ENCODE peak calls at places on chromosomes 4 and X, in four cellular contexts. One of them, this sample, is unnamed.

GRCh38 chrX:10986616-10987015 is 124.5 kb upstream of the HCCS start:
- DNase-seq in HFF-Myc: no peak
- DNase-seq in retinal pigment epithelial cell: no peak
- DNase-seq in stomach: no peak
- DNase-seq in this sample: no peak

GRCh38 chrX:43333543-43333942 is 322.6 kb upstream of the MAOA start:
- DNase-seq in stomach: no peak
- DNase-seq in retinal pigment epithelial cell: no peak
- DNase-seq in HFF-Myc: no peak
- DNase-seq in this sample: no peak

GRCh38 chr4:172776203-172776896 is 392.3 kb upstream of the GALNT7 start:
- DNase-seq in HFF-Myc: no peak
- DNase-seq in retinal pigment epithelial cell: no peak
- DNase-seq in stomach: no peak
- DNase-seq in this sample: no peak

GRCh38 chr4:183875251-183875825 is 29.8 kb upstream of the STOX2 start:
- DNase-seq in retinal pigment epithelial cell: no peak
- DNase-seq in stomach: no peak
- DNase-seq in HFF-Myc: no peak
- DNase-seq in this sample: no peak

GRCh38 chr4:32219306-32220075 is 1499.3 kb downstream of the PCDH7 start:
- DNase-seq in retinal pigment epithelial cell: no peak
- DNase-seq in HFF-Myc: no peak
- DNase-seq in stomach: no peak
- DNase-seq in this sample: no peak

GRCh38 chr4:182809417-182810102 is 107.6 kb downstream of the DCTD start:
- DNase-seq in retinal pigment epithelial cell: no peak
- DNase-seq in stomach: no peak
- DNase-seq in HFF-Myc: no peak
- DNase-seq in this sample: no peak

GRCh38 chrX:1592128-1592862 is 891 bp downstream of the AKAP17A start:
- DNase-seq in retinal pigment epithelial cell: no peak
- DNase-seq in HFF-Myc: no peak
- DNase-seq in stomach: peak
- DNase-seq in this sample: no peak

GRCh38 chr4:164550989-164551712 is 202.8 kb upstream of the SMIM31 start:
- DNase-seq in stomach: no peak
- DNase-seq in HFF-Myc: no peak
- DNase-seq in retinal pigment epithelial cell: no peak
- DNase-seq in this sample: no peak

GRCh38 chr4:23364167-23364566 is 525.7 kb downstream of the PPARGC1A start:
- DNase-seq in stomach: no peak
- DNase-seq in retinal pigment epithelial cell: no peak
- DNase-seq in HFF-Myc: no peak
- DNase-seq in this sample: no peak

GRCh38 chrX:41921492-41922124 is 1.7 kb downstream of the CASK start:
- DNase-seq in stomach: no peak
- DNase-seq in retinal pigment epithelial cell: no peak
- DNase-seq in HFF-Myc: no peak
- DNase-seq in this sample: no peak

GRCh38 chrX:9379697-9380551 is 84.9 kb upstream of the TBL1X start:
- DNase-seq in stomach: no peak
- DNase-seq in retinal pigment epithelial cell: no peak
- DNase-seq in HFF-Myc: peak
- DNase-seq in this sample: no peak

GRCh38 chrX:112687189-112687691 is 7.5 kb upstream of the LHFPL1 start:
- DNase-seq in retinal pigment epithelial cell: no peak
- DNase-seq in stomach: no peak
- DNase-seq in HFF-Myc: no peak
- DNase-seq in this sample: no peak

GRCh38 chr4:47049347-47049746 is 18.0 kb downstream of the GABRB1 start:
- DNase-seq in stomach: no peak
- DNase-seq in HFF-Myc: no peak
- DNase-seq in retinal pigment epithelial cell: no peak
- DNase-seq in this sample: no peak

GRCh38 chrX:68462653-68463052 is 29.4 kb upstream of the OPHN1 start:
- DNase-seq in stomach: no peak
- DNase-seq in HFF-Myc: peak
- DNase-seq in retinal pigment epithelial cell: no peak
- DNase-seq in this sample: no peak

GRCh38 chr4:8046925-8047541 is 107.4 kb upstream of the AFAP1 start:
- DNase-seq in stomach: no peak
- DNase-seq in HFF-Myc: no peak
- DNase-seq in retinal pigment epithelial cell: no peak
- DNase-seq in this sample: no peak

GRCh38 chrX:140502491-140503229 is 2.2 kb downstream of the SOX3 start:
- DNase-seq in retinal pigment epithelial cell: no peak
- DNase-seq in HFF-Myc: no peak
- DNase-seq in stomach: no peak
- DNase-seq in this sample: no peak

GRCh38 chrX:103687073-103687695 is 685 bp upstream of the MORF4L2 start:
- DNase-seq in stomach: peak
- DNase-seq in HFF-Myc: no peak
- DNase-seq in retinal pigment epithelial cell: peak
- DNase-seq in this sample: no peak

GRCh38 chrX:55907968-55908607 is 190.5 kb downstream of the RRAGB start:
- DNase-seq in HFF-Myc: no peak
- DNase-seq in retinal pigment epithelial cell: no peak
- DNase-seq in stomach: peak
- DNase-seq in this sample: no peak

GRCh38 chr4:85406185-85406584 is 68.8 kb upstream of the ARHGAP24 start:
- DNase-seq in stomach: no peak
- DNase-seq in HFF-Myc: no peak
- DNase-seq in retinal pigment epithelial cell: no peak
- DNase-seq in this sample: no peak

GRCh38 chr4:83075696-83076095 is 38.8 kb downstream of the PLAC8 start:
- DNase-seq in HFF-Myc: peak
- DNase-seq in retinal pigment epithelial cell: peak
- DNase-seq in stomach: no peak
- DNase-seq in this sample: peak

GRCh38 chrX:141142946-141143345 is 34.0 kb downstream of the LDOC1 start:
- DNase-seq in retinal pigment epithelial cell: no peak
- DNase-seq in HFF-Myc: peak
- DNase-seq in stomach: no peak
- DNase-seq in this sample: no peak

DNA sequence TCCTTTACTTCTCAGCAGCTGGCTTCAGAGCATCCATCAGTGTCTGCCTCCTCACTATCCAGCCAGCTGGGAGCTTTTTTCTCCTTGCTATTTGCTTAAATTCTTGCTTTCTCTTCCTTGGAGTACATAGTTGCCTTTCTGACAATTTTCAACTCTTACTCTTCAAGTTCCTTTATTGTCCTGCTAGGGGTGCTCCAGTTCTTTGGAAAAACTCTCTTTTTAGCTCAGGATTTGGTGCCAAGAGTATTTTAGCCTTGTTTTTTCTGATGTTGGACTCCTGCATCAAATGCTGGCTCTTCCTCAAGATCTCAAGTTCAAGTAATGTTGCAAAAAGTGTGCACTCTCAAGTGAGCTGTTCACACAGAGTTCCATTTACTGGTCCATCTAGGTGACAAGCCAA is 126.4 kb downstream of the KDR start:
- DNase-seq in stomach: no peak
- DNase-seq in HFF-Myc: no peak
- DNase-seq in retinal pigment epithelial cell: peak
- DNase-seq in this sample: no peak
- TF ChIP-seq CTCF in stomach: peak
- TF ChIP-seq CTCF in HFF-Myc: no peak
- TF ChIP-seq CTCF in retinal pigment epithelial cell: peak
- TF ChIP-seq CTCF in this sample: peak

GRCh38 chrX:135981662-135982061 is 3.6 kb upstream of the SLC9A6 start:
- DNase-seq in stomach: no peak
- DNase-seq in retinal pigment epithelial cell: no peak
- DNase-seq in HFF-Myc: no peak
- DNase-seq in this sample: no peak

GRCh38 chrX:135985974-135986312 is 708 bp downstream of the SLC9A6 start:
- DNase-seq in retinal pigment epithelial cell: no peak
- DNase-seq in HFF-Myc: no peak
- DNase-seq in stomach: no peak
- DNase-seq in this sample: no peak

GRCh38 chrX:135982860-135983259 is 2.4 kb upstream of the SLC9A6 start:
- DNase-seq in HFF-Myc: no peak
- DNase-seq in stomach: no peak
- DNase-seq in retinal pigment epithelial cell: no peak
- DNase-seq in this sample: no peak

GRCh38 chrX:135985123-135985973 is at the start of gene SLC9A6:
- DNase-seq in retinal pigment epithelial cell: no peak
- DNase-seq in HFF-Myc: no peak
- DNase-seq in stomach: peak
- DNase-seq in this sample: no peak

DNA sequence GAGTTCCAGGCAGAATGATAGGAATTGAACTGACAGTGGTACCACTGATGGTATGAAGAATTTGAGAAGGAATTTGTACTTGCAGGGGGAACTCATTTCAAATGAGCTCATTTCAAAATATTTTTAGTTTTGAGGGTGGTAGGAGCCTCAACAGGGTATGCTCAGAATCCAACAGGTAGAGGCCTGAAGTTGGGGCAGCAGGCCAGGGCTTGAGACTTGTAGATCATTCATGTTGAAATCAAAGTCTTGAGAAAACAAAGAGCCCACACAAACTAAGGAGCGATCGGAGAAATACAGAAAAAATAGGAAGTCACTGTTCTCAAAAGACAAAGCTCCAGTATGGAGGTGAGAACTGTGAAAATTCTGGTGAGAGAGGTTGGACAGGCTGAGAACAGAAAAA is 1.0 kb upstream of the SLC9A6 start:
- DNase-seq in HFF-Myc: no peak
- DNase-seq in stomach: no peak
- DNase-seq in retinal pigment epithelial cell: no peak
- DNase-seq in this sample: no peak
- H3K4me3 ChIP-seq in HFF-Myc: no peak
- H3K4me3 ChIP-seq in stomach: peak
- H3K4me3 ChIP-seq in retinal pigment epithelial cell: no peak
- H3K4me3 ChIP-seq in this sample: peak

DNA sequence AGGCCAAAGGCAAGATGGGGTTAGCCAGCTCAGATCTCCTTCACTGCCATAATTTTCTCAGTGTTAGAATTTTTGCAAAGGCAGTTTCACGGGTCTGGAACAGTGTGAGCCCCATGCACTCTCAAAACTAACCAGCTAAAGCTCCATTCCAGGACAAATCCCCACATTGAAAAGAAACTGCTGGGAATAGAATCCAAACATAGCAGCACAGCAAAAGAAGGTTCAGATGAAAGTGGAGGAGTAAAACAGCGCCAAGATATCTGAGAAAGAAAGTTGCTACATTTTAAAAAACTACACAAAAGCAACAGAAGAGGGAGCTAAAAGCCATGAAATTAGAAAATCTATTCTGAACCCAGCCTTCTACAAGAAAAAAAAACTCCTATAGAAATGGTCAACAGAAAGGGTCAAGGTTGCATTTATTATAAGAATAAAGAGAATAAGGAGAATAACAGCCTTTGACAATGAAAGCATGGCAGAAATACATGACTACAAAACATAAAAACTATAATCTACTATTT is 39.6 kb upstream of the SLC7A3 start:
- DNase-seq in HFF-Myc: no peak
- DNase-seq in retinal pigment epithelial cell: no peak
- DNase-seq in stomach: no peak
- DNase-seq in this sample: no peak
- TF ChIP-seq CTCF in HFF-Myc: no peak
- TF ChIP-seq CTCF in retinal pigment epithelial cell: peak
- TF ChIP-seq CTCF in stomach: no peak
- TF ChIP-seq CTCF in this sample: peak

GRCh38 chr4:16070203-16070602 is 13.6 kb downstream of the PROM1 start:
- DNase-seq in stomach: no peak
- DNase-seq in HFF-Myc: no peak
- DNase-seq in retinal pigment epithelial cell: no peak
- DNase-seq in this sample: no peak
- H3K4me3 ChIP-seq in stomach: no peak
- H3K4me3 ChIP-seq in HFF-Myc: no peak
- H3K4me3 ChIP-seq in retinal pigment epithelial cell: no peak
- H3K4me3 ChIP-seq in this sample: no peak

GRCh38 chr4:81736324-81736723 is 264.6 kb upstream of the RASGEF1B start:
- DNase-seq in stomach: no peak
- DNase-seq in HFF-Myc: no peak
- DNase-seq in retinal pigment epithelial cell: no peak
- DNase-seq in this sample: no peak
- TF ChIP-seq CTCF in stomach: no peak
- TF ChIP-seq CTCF in HFF-Myc: no peak
- TF ChIP-seq CTCF in retinal pigment epithelial cell: no peak
- TF ChIP-seq CTCF in this sample: no peak

GRCh38 chr4:145177511-145177905 is 2.9 kb downstream of the OTUD4 start:
- DNase-seq in stomach: no peak
- DNase-seq in retinal pigment epithelial cell: no peak
- DNase-seq in HFF-Myc: no peak
- DNase-seq in this sample: no peak
- H3K4me3 ChIP-seq in stomach: peak
- H3K4me3 ChIP-seq in retinal pigment epithelial cell: peak
- H3K4me3 ChIP-seq in HFF-Myc: peak
- H3K4me3 ChIP-seq in this sample: peak

GRCh38 chr4:102610007-102610406 is 108.8 kb downstream of the NFKB1 start:
- DNase-seq in retinal pigment epithelial cell: no peak
- DNase-seq in stomach: no peak
- DNase-seq in HFF-Myc: no peak
- DNase-seq in this sample: no peak
- TF ChIP-seq CTCF in retinal pigment epithelial cell: peak
- TF ChIP-seq CTCF in stomach: no peak
- TF ChIP-seq CTCF in HFF-Myc: peak
- TF ChIP-seq CTCF in this sample: peak

DNA sequence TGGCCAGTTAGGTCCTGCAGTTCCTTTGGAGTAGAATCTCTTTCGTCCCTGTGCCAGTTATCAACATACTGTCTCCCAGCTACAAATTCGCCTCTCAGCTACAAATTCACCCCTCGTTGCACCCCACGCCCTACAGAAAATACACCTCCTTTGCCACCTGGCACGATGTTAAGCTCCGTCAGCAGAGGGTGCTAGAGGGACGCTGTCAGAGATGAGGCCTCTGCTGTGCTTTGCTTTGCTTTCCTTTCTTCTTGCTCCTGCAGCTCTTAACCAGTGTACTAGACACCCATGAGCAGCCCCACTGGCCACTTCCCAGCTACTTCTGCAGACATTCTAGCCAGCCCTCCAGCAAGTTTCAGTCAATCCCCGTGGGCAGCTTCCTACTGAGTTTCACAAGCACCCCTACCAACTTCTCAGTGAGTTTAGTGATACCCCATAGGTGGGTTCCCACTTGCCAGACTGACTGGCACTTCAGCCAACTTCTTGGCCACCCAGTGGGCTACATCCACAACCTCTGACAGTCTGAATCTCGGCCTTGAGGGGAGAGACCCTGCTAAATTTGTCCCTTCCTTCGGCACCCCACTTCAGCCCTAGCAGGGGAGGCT is 21.8 kb downstream of the HAUS3 start:
- DNase-seq in HFF-Myc: peak
- DNase-seq in retinal pigment epithelial cell: no peak
- DNase-seq in stomach: peak
- DNase-seq in this sample: no peak
- H3K4me3 ChIP-seq in HFF-Myc: no peak
- H3K4me3 ChIP-seq in retinal pigment epithelial cell: no peak
- H3K4me3 ChIP-seq in stomach: no peak
- H3K4me3 ChIP-seq in this sample: no peak

This sample was measured in epithelial cell of proximal tubule.